ENCODE peak calls at places on chromosomes 4 and X, in eight cellular contexts. U is uterus, S is gastrocnemius medialis, W is stomach, O is body of pancreas, Z is OCI-LY7, N is sigmoid colon, Q is upper lobe of left lung. K is an unnamed sample.

GRCh38 chrX:129842510-129843208 is 1.0 kb downstream of the ZDHHC9 start:
- DNase-seq in W (peak), Z (peak), Q (peak), S (peak), U (peak), N (peak), O (peak), K (no peak)

GRCh38 chrX:113274345-113274744 is 433.7 kb upstream of the AMOT start:
- DNase-seq in N (no peak), Z (no peak), W (no peak), S (no peak), Q (no peak), U (no peak), O (no peak), K (no peak)

GRCh38 chrX:51837451-51837850 is 56.0 kb upstream of the MAGED1 start:
- DNase-seq in Q (no peak), U (no peak), W (no peak), S (no peak), N (no peak), Z (no peak), O (no peak), K (no peak)

GRCh38 chr4:25862411-25863346 is at the start of gene SEL1L3:
- DNase-seq in Z (peak), S (no peak), O (peak), U (no peak), W (peak), N (no peak), Q (peak), K (no peak)

GRCh38 chr4:73843369-73843768 is 6.9 kb downstream of the CXCL6 start:
- DNase-seq in U (no peak), O (no peak), W (no peak), S (no peak), N (no peak), Q (no peak), Z (no peak), K (no peak)

GRCh38 chr4:101348367-101348827 is 1.1 kb upstream of the PPP3CA start:
- DNase-seq in S (peak), U (no peak), Q (peak), N (no peak), Z (no peak), O (no peak), W (peak), K (no peak)

GRCh38 chr4:56086073-56086521 is 137.4 kb downstream of the CEP135 start:
- DNase-seq in W (no peak), S (no peak), Z (no peak), O (no peak), Q (no peak), U (no peak), N (no peak), K (no peak)

GRCh38 chrX:56765816-56766553 is 36.9 kb downstream of the NBDY start:
- DNase-seq in N (peak), Q (peak), W (peak), S (no peak), Z (peak), U (no peak), O (no peak), K (peak)

GRCh38 chr4:132227349-132228165 is 921.5 kb upstream of the PCDH10 start:
- DNase-seq in N (no peak), S (peak), Q (no peak), O (peak), U (no peak), Z (no peak), W (no peak), K (no peak)

GRCh38 chr4:26183017-26183416 is 137.8 kb upstream of the RBPJ start:
- DNase-seq in W (no peak), N (no peak), Z (no peak), S (no peak), Q (no peak), O (no peak), U (no peak), K (no peak)

GRCh38 chr4:1403591-1404572 is 2.4 kb downstream of the NKX1-1 start:
- DNase-seq in Q (no peak), S (no peak), W (peak), U (no peak), O (no peak), N (peak), Z (no peak), K (peak)

GRCh38 chr4:33882246-33882990 is 2361.9 kb downstream of the ARAP2 start:
- DNase-seq in Q (no peak), N (no peak), S (no peak), O (no peak), Z (no peak), W (no peak), U (no peak), K (no peak)

GRCh38 chr4:80266267-80266901 is at the start of gene FGF5:
- DNase-seq in Q (no peak), U (peak), Z (no peak), O (peak), S (no peak), N (peak), W (no peak), K (no peak)

GRCh38 chr4:116272336-116272735 is 813.0 kb downstream of the TRAM1L1 start:
- DNase-seq in W (no peak), Z (no peak), N (no peak), U (no peak), O (no peak), S (no peak), Q (no peak), K (no peak)

GRCh38 chrX:53550756-53551463 is 116.7 kb upstream of the HSD17B10 start:
- DNase-seq in W (no peak), Q (no peak), Z (no peak), N (no peak), S (no peak), U (no peak), O (no peak), K (no peak)

GRCh38 chr4:163493643-163494359 is 689 bp upstream of the TMA16 start:
- DNase-seq in S (no peak), Z (peak), O (no peak), U (no peak), N (no peak), W (peak), Q (peak), K (no peak)

GRCh38 chr4:177297781-177298391 is 11.8 kb upstream of the NEIL3 start:
- DNase-seq in W (no peak), S (no peak), N (no peak), Q (no peak), U (no peak), Z (no peak), O (no peak), K (no peak)

GRCh38 chr4:137510866-137511265 is 21.4 kb downstream of the PCDH18 start:
- DNase-seq in Z (no peak), O (no peak), W (no peak), Q (no peak), U (peak), S (no peak), N (no peak), K (no peak)

GRCh38 chrX:50067435-50068292 is 133.1 kb downstream of the AKAP4 start:
- DNase-seq in S (no peak), U (peak), Z (no peak), W (no peak), N (no peak), Q (peak), O (peak), K (no peak)

GRCh38 chrX:19886375-19886774 is 1.0 kb downstream of the SH3KBP1 start:
- DNase-seq in N (no peak), W (no peak), Z (no peak), Q (no peak), O (no peak), U (no peak), S (no peak), K (no peak)
- H3K27ac ChIP-seq in N (no peak), W (peak), Z (peak), Q (peak), O (no peak), U (no peak), S (peak), K (peak)

GRCh38 chrX:67544871-67545771 is 1.3 kb downstream of the AR start:
- DNase-seq in S (peak), Z (no peak), O (peak), W (no peak), Q (no peak), N (peak), U (peak), K (no peak)
- TF ChIP-seq CTCF in S (no peak), Z (no peak), O (no peak), W (no peak), Q (no peak), N (no peak), U (no peak), K (no peak)

GRCh38 chr4:152374606-152375285 is 161.1 kb downstream of the FBXW7 start:
- DNase-seq in W (no peak), O (no peak), Q (no peak), Z (no peak), U (no peak), N (no peak), S (no peak), K (no peak)
- H3K4me3 ChIP-seq in W (no peak), O (no peak), Q (no peak), Z (no peak), U (no peak), N (no peak), S (no peak), K (no peak)

GRCh38 chrX:69085151-69085550 is 80.1 kb downstream of the PJA1 start:
- DNase-seq in W (no peak), Q (no peak), O (no peak), S (no peak), N (no peak), U (no peak), Z (no peak), K (no peak)

GRCh38 chrX:69082753-69083150 is 82.5 kb downstream of the PJA1 start:
- DNase-seq in S (no peak), N (no peak), U (no peak), W (no peak), Q (no peak), Z (no peak), O (no peak), K (no peak)

GRCh38 chrX:69083785-69084184 is 81.5 kb downstream of the PJA1 start:
- DNase-seq in Z (no peak), W (no peak), N (no peak), S (no peak), O (no peak), Q (no peak), U (no peak), K (no peak)

GRCh38 chrX:69082055-69082752 is 83.0 kb downstream of the PJA1 start:
- DNase-seq in U (no peak), W (no peak), Z (no peak), Q (no peak), N (no peak), S (no peak), O (no peak), K (no peak)

DNA sequence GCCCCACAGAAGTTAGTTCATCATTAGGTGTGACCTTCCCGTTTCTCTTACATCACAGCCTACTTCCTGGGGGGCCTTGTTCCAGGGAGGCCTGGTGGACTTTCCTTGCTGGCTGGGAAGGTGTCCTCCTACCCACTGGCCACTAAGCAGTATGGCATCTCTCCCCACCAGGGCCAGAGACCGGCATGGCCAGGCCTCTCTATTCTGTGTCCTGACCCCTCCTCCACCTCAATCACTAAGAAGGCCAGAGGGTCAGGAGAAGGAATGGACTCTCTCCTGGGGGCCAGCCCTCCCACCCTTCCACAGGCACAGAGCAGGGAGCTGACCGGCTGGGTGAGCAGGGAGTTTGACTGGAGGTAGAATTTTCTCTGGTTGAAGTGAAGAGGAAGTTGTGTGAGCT is 81.9 kb downstream of the PJA1 start:
- DNase-seq in Z (no peak), S (no peak), N (no peak), Q (no peak), O (no peak), W (no peak), U (no peak), K (no peak)
- H3K27ac ChIP-seq in Z (no peak), S (no peak), N (no peak), Q (no peak), O (no peak), W (no peak), U (no peak), K (no peak)

DNA sequence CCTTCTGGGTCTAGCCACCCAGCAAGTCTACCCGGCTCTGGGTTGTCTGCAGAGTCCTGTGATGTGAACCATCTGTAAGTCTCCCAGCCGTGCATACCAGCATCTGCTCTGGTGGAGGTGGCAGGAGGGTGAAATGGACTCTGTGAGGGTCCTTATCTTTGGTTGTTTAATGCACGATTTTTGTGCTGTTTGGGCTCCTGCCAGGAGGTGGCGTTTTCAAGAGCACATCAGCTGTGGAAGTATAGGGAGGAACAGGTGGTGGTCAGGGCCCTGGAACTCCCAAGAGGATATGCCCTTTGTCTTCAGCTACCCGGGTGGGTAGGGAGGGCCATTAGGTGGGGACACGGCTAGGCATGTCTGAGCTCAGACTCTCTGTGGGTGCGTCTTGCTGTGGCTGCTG is 66.5 kb upstream of the ZFP42 start:
- DNase-seq in S (no peak), O (no peak), W (no peak), U (no peak), Z (no peak), Q (no peak), N (no peak), K (no peak)
- TF ChIP-seq CTCF in S (no peak), O (no peak), W (no peak), U (no peak), Z (peak), Q (no peak), N (no peak), K (no peak)

DNA sequence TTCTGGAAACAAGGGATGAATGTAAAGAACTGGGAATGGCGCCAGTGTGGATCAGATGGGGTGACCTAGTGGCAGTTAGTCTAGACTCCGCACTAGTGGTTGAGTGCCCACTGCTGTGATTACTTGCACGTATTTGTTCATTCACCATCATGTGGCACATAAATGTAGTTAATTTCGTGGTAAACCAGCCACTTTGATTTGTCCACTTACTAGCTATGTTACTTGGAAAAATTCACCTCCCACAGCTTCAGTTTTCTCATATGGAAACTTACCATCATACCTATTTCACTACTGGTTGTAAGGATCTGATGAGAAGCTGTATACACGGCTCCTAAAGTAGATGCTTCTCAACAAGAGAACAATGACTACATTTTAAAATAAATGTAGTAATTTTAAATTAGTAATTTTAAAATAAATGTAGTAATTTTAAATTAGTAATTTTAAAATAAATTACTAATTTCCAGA is 394 bp upstream of the DYNLT3 start:
- DNase-seq in S (no peak), Z (no peak), O (no peak), W (no peak), Q (no peak), U (no peak), N (no peak), K (no peak)
- H3K4me3 ChIP-seq in S (peak), Z (no peak), O (no peak), W (peak), Q (no peak), U (peak), N (peak), K (peak)

GRCh38 chr4:104394409-104394813 is 100.3 kb downstream of the CXXC4 start:
- DNase-seq in S (no peak), Z (no peak), W (no peak), N (no peak), U (no peak), Q (no peak), O (no peak), K (no peak)
- H3K27ac ChIP-seq in S (no peak), Z (no peak), W (no peak), N (no peak), U (no peak), Q (no peak), O (no peak), K (no peak)

GRCh38 chrX:143336261-143336660 is 181.0 kb downstream of the SPANXN3 start:
- DNase-seq in W (no peak), S (no peak), Q (no peak), Z (no peak), N (no peak), U (no peak), O (no peak), K (no peak)

GRCh38 chrX:143340190-143340589 is 177.1 kb downstream of the SPANXN3 start:
- DNase-seq in Q (no peak), N (no peak), U (no peak), W (no peak), S (no peak), O (no peak), Z (no peak), K (no peak)
- TF ChIP-seq CTCF in Q (no peak), N (no peak), U (no peak), W (no peak), S (no peak), O (no peak), Z (peak), K (no peak)